ENCODE peak calls at places on chromosomes 4 and X, in eight cellular contexts. B is esophagus squamous epithelium, Y is stomach, L is breast epithelium, M is GM12878, R is ovary, S is A549, H is lower leg skin. J is an unnamed sample.

GRCh38 chrX:101257448-101258259 is 33.5 kb downstream of the TAF7L start:
- DNase-seq in B (no peak), Y (no peak), L (no peak), M (no peak), R (no peak), S (no peak), H (no peak), J (no peak)

GRCh38 chrX:41137589-41137988 is 52.3 kb downstream of the USP9X start:
- DNase-seq in B (no peak), Y (no peak), L (no peak), M (no peak), R (no peak), S (no peak), H (no peak), J (no peak)

GRCh38 chr4:36280555-36280954 is 861 bp upstream of the DTHD1 start:
- DNase-seq in B (no peak), Y (no peak), L (no peak), M (no peak), R (no peak), S (no peak), H (no peak), J (no peak)

GRCh38 chr4:80492761-80493160 is 157.2 kb downstream of the CFAP299 start:
- DNase-seq in B (no peak), Y (peak), L (no peak), M (no peak), R (no peak), S (no peak), H (no peak), J (no peak)

GRCh38 chr4:57083107-57083506 is 27.1 kb downstream of the IGFBP7 start:
- DNase-seq in B (no peak), Y (no peak), L (no peak), M (no peak), R (no peak), S (no peak), H (no peak), J (no peak)

GRCh38 chr4:115548123-115548522 is 434.7 kb upstream of the NDST4 start:
- DNase-seq in B (no peak), Y (no peak), L (no peak), M (no peak), R (no peak), S (no peak), H (no peak), J (no peak)

GRCh38 chr4:39812500-39812899 is 114.6 kb downstream of the UBE2K start:
- DNase-seq in B (no peak), Y (no peak), L (no peak), M (no peak), R (no peak), S (no peak), H (peak), J (no peak)

GRCh38 chr4:184993243-184993642 is 25.0 kb upstream of the HELT start:
- DNase-seq in B (no peak), Y (no peak), L (no peak), M (no peak), R (no peak), S (no peak), H (no peak), J (no peak)

GRCh38 chrX:9995855-9996339 is 28.7 kb downstream of the CLDN34 start:
- DNase-seq in B (no peak), Y (peak), L (peak), M (no peak), R (peak), S (peak), H (peak), J (peak)

GRCh38 chrX:19883878-19884277 is 3.5 kb downstream of the SH3KBP1 start:
- DNase-seq in B (no peak), Y (no peak), L (no peak), M (peak), R (no peak), S (peak), H (peak), J (no peak)

GRCh38 chr4:20313237-20314030 is 61.7 kb downstream of the SLIT2 start:
- DNase-seq in B (no peak), Y (no peak), L (no peak), M (peak), R (no peak), S (peak), H (no peak), J (peak)

GRCh38 chr4:764405-765169 is 59.0 kb downstream of the PCGF3 start:
- DNase-seq in B (no peak), Y (no peak), L (no peak), M (no peak), R (no peak), S (no peak), H (no peak), J (no peak)
- TF ChIP-seq POLR2A in B (no peak), Y (no peak), L (no peak), M (peak), R (no peak), S (no peak), H (no peak), J (no peak)

GRCh38 chr4:37803348-37803973 is 23.0 kb upstream of the PGM2 start:
- DNase-seq in B (no peak), Y (no peak), L (no peak), M (no peak), R (no peak), S (peak), H (no peak), J (no peak)
- TF ChIP-seq CTCF in B (peak), Y (no peak), L (no peak), M (peak), R (no peak), S (peak), H (no peak), J (peak)

DNA sequence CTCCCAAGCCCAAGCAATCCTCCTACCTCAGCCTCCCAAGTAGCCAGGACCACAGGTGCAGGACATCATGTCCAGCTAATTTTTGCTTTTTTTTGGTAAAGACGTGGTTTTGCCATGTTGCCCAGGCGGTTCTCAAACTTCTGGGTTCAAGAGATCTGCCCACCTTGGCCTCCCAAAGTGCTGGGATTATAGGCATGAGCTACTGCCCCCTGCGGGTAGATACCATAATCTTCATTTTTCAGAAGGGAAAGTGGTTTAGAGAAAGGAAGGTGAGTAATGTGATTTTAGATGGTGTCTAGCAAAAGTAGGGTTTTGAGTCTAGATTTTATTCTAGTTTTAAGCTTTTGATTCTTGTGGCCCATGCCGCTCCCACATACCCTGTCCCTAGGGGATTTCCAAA is 205.3 kb upstream of the CLNK start:
- DNase-seq in B (no peak), Y (no peak), L (no peak), M (no peak), R (no peak), S (no peak), H (no peak), J (no peak)
- TF ChIP-seq POLR2A in B (no peak), Y (no peak), L (no peak), M (no peak), R (no peak), S (no peak), H (no peak), J (no peak)

GRCh38 chr4:175453456-175453855 is 358.6 kb downstream of the GPM6A start:
- DNase-seq in B (no peak), Y (no peak), L (no peak), M (no peak), R (no peak), S (no peak), H (no peak), J (no peak)
- TF ChIP-seq CTCF in B (no peak), Y (no peak), L (no peak), M (no peak), R (no peak), S (no peak), H (no peak), J (no peak)

GRCh38 chrX:55716937-55717336 is 612 bp upstream of the RRAGB start:
- DNase-seq in B (no peak), Y (no peak), L (no peak), M (no peak), R (no peak), S (no peak), H (no peak), J (no peak)

GRCh38 chrX:55715847-55716246 is 1.7 kb upstream of the RRAGB start:
- DNase-seq in B (no peak), Y (no peak), L (no peak), M (no peak), R (no peak), S (no peak), H (no peak), J (no peak)

GRCh38 chrX:55713635-55714034 is 3.9 kb upstream of the RRAGB start:
- DNase-seq in B (no peak), Y (no peak), L (no peak), M (no peak), R (no peak), S (no peak), H (no peak), J (no peak)

GRCh38 chrX:55714111-55714510 is 3.4 kb upstream of the RRAGB start:
- DNase-seq in B (no peak), Y (no peak), L (no peak), M (no peak), R (no peak), S (no peak), H (no peak), J (no peak)

DNA sequence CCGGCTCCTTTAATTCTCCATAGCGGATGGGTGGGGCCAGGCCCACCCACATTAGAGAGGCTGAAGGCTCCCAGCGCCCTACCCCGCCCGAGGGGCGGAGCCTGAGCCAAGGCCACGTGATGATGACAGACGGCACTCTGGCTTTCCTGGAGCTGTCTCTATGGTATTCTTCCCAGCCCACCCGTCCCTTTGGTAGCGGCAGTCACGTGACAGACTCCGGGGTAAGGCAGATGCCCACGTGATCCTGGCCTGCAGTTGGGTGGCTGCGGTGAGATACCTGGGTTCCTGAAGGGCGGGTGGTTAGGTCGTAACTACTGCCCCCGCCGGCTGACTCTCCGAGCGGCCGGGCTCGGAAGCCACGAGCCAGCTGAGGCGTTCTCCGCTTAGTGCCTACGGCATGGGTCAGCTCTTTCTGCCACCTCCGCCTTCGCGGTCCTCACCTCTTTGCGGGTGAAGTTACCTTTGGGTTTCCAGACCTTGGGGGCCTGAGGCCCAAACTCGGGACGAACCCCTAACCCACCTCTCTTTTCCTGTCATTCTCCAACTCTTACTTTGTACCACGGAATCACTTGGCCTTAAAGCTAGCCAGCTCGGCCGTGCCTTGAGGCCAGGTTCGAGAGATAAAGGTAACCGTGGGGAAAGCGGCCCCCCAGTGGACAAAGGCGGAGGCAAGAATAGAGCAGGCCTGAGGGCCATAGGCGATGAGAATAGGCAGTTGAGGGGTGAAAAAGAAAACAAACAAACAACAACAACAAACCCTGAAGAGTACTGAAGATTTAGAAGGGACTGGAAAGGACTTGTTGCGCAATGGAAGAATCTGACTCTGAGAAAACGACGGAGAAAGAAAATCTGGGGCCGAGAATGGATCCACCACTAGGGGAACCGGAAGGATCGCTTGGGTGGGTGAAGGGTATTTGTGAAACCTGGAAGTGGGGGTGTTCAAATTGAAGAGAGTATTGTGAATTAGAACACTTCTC is at the start of gene RRAGB:
- DNase-seq in B (peak), Y (peak), L (peak), M (peak), R (peak), S (peak), H (peak), J (peak)
- TF ChIP-seq POLR2A in B (peak), Y (no peak), L (no peak), M (peak), R (peak), S (peak), H (no peak), J (peak)

DNA sequence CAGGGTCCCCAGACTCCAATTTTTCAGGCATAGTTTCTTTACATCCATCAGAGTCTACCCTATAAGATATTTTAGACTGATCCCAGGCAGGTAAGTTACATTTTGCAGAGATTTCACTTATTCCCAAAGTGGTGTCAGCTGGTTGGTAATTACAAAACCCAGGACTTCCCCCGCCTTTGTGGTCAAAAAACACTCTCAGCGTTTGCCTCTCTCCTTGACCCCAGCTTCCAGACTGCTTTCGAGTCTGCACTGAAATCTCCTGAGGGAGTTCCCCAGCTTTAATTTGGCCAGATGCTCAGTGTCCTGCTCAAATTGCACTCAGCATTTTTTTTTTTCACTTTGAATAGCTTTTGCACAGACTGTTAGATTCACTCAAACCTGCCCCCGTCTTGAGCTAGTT is 11.2 kb upstream of the AMOT start:
- DNase-seq in B (no peak), Y (no peak), L (no peak), M (peak), R (peak), S (no peak), H (no peak), J (no peak)
- TF ChIP-seq CTCF in B (no peak), Y (no peak), L (no peak), M (no peak), R (no peak), S (no peak), H (no peak), J (no peak)

GRCh38 chr4:180827193-180827592 is 1416.0 kb upstream of the TENM3 start:
- DNase-seq in B (no peak), Y (no peak), L (no peak), M (no peak), R (no peak), S (no peak), H (no peak), J (no peak)

GRCh38 chr4:180823116-180823515 is 1420.1 kb upstream of the TENM3 start:
- DNase-seq in B (no peak), Y (no peak), L (no peak), M (no peak), R (no peak), S (no peak), H (no peak), J (no peak)

GRCh38 chr4:180832086-180832485 is 1411.1 kb upstream of the TENM3 start:
- DNase-seq in B (no peak), Y (no peak), L (no peak), M (no peak), R (no peak), S (peak), H (no peak), J (no peak)

GRCh38 chr4:180827610-180828009 is 1415.6 kb upstream of the TENM3 start:
- DNase-seq in B (no peak), Y (no peak), L (no peak), M (no peak), R (no peak), S (no peak), H (no peak), J (no peak)

DNA sequence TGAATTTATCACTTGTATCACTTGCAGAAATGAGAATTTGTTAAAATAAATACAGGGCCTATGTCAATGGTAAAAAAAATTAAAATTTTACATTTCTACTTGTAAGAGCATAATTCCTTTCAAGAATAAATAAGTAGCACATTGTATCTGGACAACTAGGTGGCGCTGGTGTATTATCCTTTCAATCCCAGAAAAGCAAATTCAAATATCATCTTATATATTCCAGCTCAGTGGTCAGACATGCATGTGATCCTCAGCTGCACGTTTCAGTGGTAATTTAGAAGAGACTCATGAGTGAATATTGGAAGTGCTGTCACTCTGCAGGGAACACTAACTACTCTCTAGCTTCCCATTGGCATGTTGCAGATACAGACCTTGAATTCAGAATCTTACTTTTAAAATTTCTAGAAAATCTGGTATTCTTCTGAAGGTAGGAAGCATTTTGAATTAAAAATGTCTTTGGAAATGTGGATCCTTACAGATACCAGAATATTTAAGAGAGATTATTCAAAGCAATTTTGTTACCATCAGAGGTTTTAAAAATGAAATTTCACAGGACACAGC is 1414.7 kb upstream of the TENM3 start:
- DNase-seq in B (no peak), Y (no peak), L (no peak), M (no peak), R (no peak), S (peak), H (no peak), J (no peak)
- TF ChIP-seq POLR2A in B (no peak), Y (no peak), L (no peak), M (no peak), R (no peak), S (no peak), H (no peak), J (no peak)

GRCh38 chr4:18953613-18954012 is 932.1 kb upstream of the LCORL start:
- DNase-seq in B (no peak), Y (no peak), L (no peak), M (no peak), R (no peak), S (no peak), H (no peak), J (no peak)
- TF ChIP-seq CTCF in B (no peak), Y (no peak), L (no peak), M (no peak), R (no peak), S (no peak), H (no peak), J (no peak)